ENCODE peak calls at places on chromosomes 11 and 22, in five cellular contexts. F is IMR-90, C is transverse colon, Z is lower leg skin, X is testis. L is an unnamed sample.

GRCh38 chr11:122032317-122032716 is 83.7 kb downstream of the BLID start:
- DNase-seq in F (no peak), C (no peak), Z (peak), X (peak), L (no peak)

GRCh38 chr11:128725630-128726461 is 32.0 kb downstream of the FLI1 start:
- DNase-seq in F (peak), C (peak), Z (no peak), X (no peak), L (peak)

GRCh38 chr11:113332638-113333329 is 18.4 kb downstream of the TTC12 start:
- DNase-seq in F (no peak), C (no peak), Z (no peak), X (no peak), L (peak)

GRCh38 chr22:19848298-19849224 is 6.1 kb downstream of the GNB1L start:
- DNase-seq in F (no peak), C (peak), Z (peak), X (no peak), L (no peak)

GRCh38 chr22:45155050-45155840 is 8.5 kb upstream of the NUP50 start:
- DNase-seq in F (peak), C (no peak), Z (no peak), X (no peak), L (no peak)

GRCh38 chr22:41512421-41513194 is 31.7 kb downstream of the POLR3H start:
- DNase-seq in F (peak), C (no peak), Z (no peak), X (peak), L (no peak)

GRCh38 chr11:71490044-71490730 is 36.9 kb upstream of the KRTAP5-7 start:
- DNase-seq in F (no peak), C (no peak), Z (no peak), X (no peak), L (no peak)

GRCh38 chr11:96102664-96103068 is 178.8 kb upstream of the MTMR2 start:
- DNase-seq in F (peak), C (no peak), Z (no peak), X (no peak), L (no peak)

GRCh38 chr11:12376259-12376971 is 956 bp upstream of the PARVA start:
- DNase-seq in F (peak), C (peak), Z (peak), X (peak), L (no peak)

GRCh38 chr11:75524576-75525432 is 937 bp downstream of the GDPD5 start:
- DNase-seq in F (peak), C (peak), Z (no peak), X (no peak), L (peak)

GRCh38 chr11:74157169-74157568 is 13.6 kb downstream of the C2CD3 start:
- DNase-seq in F (peak), C (no peak), Z (no peak), X (no peak), L (no peak)

GRCh38 chr22:29842740-29843139 is 4.7 kb upstream of the ASCC2 start:
- DNase-seq in F (peak), C (no peak), Z (peak), X (no peak), L (no peak)

GRCh38 chr22:49462291-49462690 is 365.4 kb downstream of the BRD1 start:
- DNase-seq in F (no peak), C (no peak), Z (no peak), X (no peak), L (no peak)

GRCh38 chr11:105296806-105297205 is 157.2 kb upstream of the CARD18 start:
- DNase-seq in F (no peak), C (no peak), Z (no peak), X (no peak), L (no peak)

GRCh38 chr22:31055322-31056159 is 25.6 kb upstream of the SMTN start:
- DNase-seq in F (peak), C (peak), Z (peak), X (peak), L (peak)

GRCh38 chr11:37613031-37613430 is 1015.0 kb upstream of the RAG2 start:
- DNase-seq in F (no peak), C (no peak), Z (no peak), X (no peak), L (no peak)

GRCh38 chr22:34111210-34111824 is 191.0 kb upstream of the LARGE1 start:
- DNase-seq in F (no peak), C (peak), Z (no peak), X (peak), L (no peak)

GRCh38 chr11:69705246-69705856 is 1.5 kb upstream of the FGF19 start:
- DNase-seq in F (no peak), C (no peak), Z (no peak), X (no peak), L (no peak)

GRCh38 chr11:13008625-13009475 is at the start of gene RASSF10:
- DNase-seq in F (no peak), C (peak), Z (peak), X (peak), L (peak)

GRCh38 chr11:2982214-2982613 is 9.9 kb downstream of the NAP1L4 start:
- DNase-seq in F (no peak), C (no peak), Z (no peak), X (no peak), L (no peak)

DNA sequence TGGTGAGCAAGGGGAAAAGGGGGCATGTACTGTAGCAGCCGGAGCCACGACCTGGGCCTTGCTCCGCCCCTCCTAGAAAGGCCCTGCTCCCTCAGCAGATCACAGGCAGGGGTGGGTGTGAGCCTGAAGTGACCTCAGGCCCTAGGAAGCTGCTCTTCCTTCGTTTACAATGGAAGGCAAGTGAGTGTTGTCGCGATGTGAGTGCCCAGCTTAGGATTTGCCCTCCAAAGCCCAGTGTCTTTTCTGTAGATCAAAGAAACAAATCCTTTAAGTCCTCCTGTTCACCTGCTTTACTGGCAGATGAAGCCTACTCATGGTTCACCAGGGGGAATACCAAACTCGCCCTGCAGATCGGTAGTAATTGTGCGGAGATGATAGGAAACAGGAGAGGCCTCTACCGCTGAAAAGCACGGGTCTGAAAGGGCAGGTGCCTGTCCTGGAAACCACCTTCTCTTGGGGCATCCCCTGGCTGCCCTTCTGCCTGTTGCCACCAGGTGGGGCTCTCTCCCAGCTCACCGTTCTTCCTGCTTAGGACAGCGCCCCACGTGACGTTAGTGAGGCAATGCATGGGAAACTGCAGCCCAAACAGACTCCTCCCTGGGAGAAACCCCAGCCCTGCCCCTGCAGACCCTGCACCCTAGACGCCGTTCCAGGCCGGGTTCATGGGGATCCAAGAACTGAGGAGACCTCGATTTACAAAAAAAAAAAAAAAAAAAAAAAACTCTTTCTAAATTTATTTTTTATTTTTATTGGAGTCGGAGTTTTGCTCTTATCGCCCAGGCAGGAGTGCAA is 45.9 kb upstream of the RAB1B start:
- DNase-seq in F (peak), C (peak), Z (peak), X (peak), L (no peak)
- TF ChIP-seq POLR2A in F (no peak), C (no peak), Z (no peak), X (no peak), L (no peak)

DNA sequence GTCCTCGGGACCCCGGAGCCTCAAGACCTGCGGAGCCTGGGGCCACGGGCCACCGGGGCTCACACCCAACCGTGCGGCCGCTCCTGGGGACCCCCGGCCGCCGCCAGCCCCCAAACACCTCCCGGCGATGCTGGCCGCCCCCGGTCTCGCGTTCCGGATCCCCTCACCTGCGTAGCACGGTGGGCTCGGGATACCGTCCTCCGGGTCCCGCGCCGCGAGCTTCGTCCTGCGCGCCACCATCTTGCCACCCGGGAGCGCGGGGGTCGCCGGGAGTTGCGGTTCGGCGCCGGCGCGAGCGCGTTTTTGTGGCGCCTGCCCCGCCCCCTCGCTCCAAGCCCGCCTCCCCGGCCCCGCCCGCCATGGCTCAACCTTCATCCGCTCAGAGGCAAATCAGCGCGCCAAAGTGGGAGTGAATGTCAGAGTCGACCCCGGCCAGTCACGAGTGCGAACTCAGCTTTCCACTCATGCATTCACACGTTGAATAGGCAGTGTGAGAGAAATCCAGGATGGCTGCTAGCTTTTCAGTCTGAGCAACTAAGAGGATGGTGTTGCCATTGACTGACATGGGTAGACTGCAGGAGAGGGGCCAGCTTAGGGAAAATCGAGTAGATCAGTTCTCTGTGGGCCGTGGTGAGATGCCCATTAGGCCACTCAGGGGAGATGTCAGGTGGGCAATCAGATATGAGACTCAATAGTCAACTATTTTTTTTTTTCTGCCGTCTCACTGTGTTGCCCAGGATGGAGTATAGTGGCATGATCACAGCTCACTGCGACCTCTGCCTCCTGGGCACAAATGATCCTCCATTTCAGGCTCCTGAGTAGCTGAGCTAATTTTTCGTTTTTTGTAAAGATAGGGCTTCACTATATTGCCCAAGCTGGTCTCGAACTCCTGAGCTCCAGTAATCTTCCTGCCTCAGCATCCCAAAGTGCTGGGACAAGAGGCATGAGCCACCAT is 28.3 kb downstream of the SERHL2 start:
- DNase-seq in F (peak), C (peak), Z (peak), X (peak), L (peak)
- TF ChIP-seq POLR2A in F (peak), C (peak), Z (no peak), X (no peak), L (peak)

GRCh38 chr11:65578667-65579066 is 2.8 kb downstream of the EHBP1L1 start:
- DNase-seq in F (no peak), C (peak), Z (no peak), X (no peak), L (no peak)
- TF ChIP-seq POLR2A in F (no peak), C (no peak), Z (no peak), X (no peak), L (no peak)

GRCh38 chr11:61827573-61828378 is at the start of gene FADS2:
- DNase-seq in F (peak), C (peak), Z (peak), X (peak), L (peak)
- TF ChIP-seq POLR2A in F (peak), C (peak), Z (no peak), X (no peak), L (peak)

GRCh38 chr11:767238-767637 is 10.0 kb downstream of the GATD1 start:
- DNase-seq in F (no peak), C (no peak), Z (no peak), X (no peak), L (no peak)
- TF ChIP-seq POLR2A in F (no peak), C (no peak), Z (no peak), X (no peak), L (no peak)

DNA sequence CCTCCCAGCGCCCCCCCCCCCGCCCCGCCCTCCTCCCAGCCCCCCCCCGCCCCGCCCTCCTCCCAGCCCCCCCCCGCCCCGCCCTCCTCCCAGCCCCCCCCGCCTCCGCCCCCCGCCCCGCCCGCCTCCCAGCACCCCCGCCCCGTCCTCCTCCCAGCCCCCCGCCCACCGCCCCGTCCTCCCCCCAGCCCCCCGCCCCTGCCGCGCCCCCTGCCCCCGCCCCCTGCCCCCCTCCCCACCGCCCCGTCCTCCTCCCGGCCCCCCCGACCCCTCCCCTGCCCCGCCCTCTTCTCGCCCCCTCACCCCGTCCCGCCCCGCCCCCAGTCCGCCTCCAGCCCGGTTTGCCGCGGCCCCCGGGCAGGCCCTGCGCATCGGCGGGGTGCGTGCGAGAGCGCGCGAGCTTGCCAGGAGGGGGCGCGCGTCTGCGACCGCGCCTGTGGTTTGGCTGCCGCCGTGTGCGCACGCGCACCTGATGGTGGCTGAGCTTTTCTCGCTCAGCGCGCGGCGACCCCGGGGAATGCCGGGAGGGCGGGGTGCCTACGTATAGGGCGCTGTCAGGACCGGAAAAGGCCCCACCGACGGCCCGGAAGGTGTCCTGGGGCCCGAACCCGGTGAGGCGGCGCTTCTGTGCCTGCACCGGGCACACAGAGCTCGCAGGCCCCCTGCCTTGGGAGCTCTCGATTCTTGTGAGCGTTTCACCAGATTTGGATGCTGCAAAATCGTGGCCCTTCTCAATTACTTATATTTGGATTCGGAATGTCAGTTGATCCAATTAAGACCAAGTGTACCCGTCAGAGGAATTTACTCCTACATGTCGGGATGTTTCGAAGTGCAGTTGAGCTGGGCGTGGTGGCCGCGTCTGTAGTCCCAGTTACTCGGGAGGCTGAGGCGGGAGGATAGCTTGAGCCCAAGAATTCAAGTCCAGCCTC is 501 bp upstream of the TTLL12 start:
- DNase-seq in F (peak), C (peak), Z (peak), X (peak), L (peak)
- TF ChIP-seq POLR2A in F (peak), C (peak), Z (no peak), X (no peak), L (peak)

GRCh38 chr11:43845816-43846215 is 34.8 kb upstream of the ALKBH3 start:
- DNase-seq in F (no peak), C (no peak), Z (no peak), X (no peak), L (no peak)

GRCh38 chr11:43837879-43838278 is 42.8 kb upstream of the ALKBH3 start:
- DNase-seq in F (no peak), C (no peak), Z (no peak), X (no peak), L (no peak)

GRCh38 chr11:43842021-43842420 is 38.6 kb upstream of the ALKBH3 start:
- DNase-seq in F (no peak), C (no peak), Z (no peak), X (no peak), L (no peak)
- TF ChIP-seq POLR2A in F (no peak), C (no peak), Z (no peak), X (no peak), L (no peak)

GRCh38 chr11:86955674-86956522 is 703 bp upstream of the FZD4 start:
- DNase-seq in F (peak), C (peak), Z (peak), X (peak), L (peak)
- TF ChIP-seq POLR2A in F (no peak), C (peak), Z (no peak), X (no peak), L (peak)

DNA sequence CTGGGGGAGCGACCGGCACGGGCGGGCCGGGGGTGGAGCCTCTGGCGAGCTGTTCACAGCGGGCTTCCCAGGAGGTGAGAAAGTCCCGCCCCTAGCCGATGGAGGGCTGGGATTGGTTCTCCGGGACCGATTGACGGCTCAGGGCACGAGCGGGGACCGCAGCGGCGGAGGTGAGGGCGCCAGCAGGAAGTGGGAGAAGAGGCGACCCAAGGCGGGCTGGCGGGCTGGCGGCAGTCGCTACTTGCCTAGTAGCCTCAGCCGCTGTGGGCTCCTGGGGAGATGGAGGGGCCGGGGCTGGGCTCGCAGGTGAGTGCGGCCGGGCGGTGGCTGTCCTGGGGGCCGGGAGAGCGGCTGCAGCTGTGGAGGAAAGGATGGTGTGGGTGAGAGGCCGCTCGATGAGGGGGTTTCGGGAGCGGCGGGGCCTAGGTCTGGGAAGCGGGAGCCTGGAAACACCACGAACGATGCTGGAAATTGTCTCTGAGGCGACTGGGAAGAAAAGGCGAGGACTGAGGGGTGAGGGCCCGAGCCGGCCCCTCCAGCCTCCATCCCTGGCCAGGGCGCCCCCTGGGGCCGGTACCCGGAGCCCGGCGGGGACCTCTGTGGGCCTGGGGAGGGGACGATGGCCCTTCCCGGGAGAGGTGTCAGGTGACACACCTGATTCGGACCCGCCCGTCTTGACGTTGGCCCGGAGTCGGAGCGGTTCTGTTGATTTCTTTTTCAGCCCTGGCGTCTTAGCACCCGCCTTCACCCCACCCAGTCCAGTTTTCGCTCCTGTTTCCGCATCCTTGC is at the start of gene ZDHHC13:
- DNase-seq in F (peak), C (peak), Z (peak), X (peak), L (peak)
- TF ChIP-seq POLR2A in F (peak), C (peak), Z (no peak), X (no peak), L (peak)